ENCODE peak calls at places on chromosomes 13 and 19, in four cellular contexts. X is OCI-LY7, R is tibial artery, B is uterus. M is an unnamed sample.

GRCh38 chr19:50565984-50566903 is 2.0 kb downstream of the LRRC4B start:
- DNase-seq in R (no peak), X (no peak), B (no peak), M (peak)

GRCh38 chr13:27379694-27380596 is 44.5 kb upstream of the GTF3A start:
- DNase-seq in R (peak), X (peak), B (no peak), M (no peak)

GRCh38 chr13:35720690-35721554 is 244.4 kb upstream of the MAB21L1 start:
- DNase-seq in R (no peak), X (peak), B (peak), M (peak)

GRCh38 chr19:54391589-54392061 is 23.6 kb upstream of the TTYH1 start:
- DNase-seq in B (no peak), X (no peak), R (no peak), M (no peak)

GRCh38 chr13:112983428-112984196 is 14.6 kb downstream of the MCF2L start:
- DNase-seq in X (no peak), B (no peak), R (no peak), M (no peak)

GRCh38 chr19:4547303-4548237 is 7.7 kb upstream of the LRG1 start:
- DNase-seq in R (no peak), X (peak), B (no peak), M (no peak)

GRCh38 chr13:106517151-106517847 is 18.2 kb downstream of the EFNB2 start:
- DNase-seq in B (no peak), R (no peak), X (no peak), M (no peak)

GRCh38 chr19:4302238-4302630 is at the start of gene TMIGD2:
- DNase-seq in B (no peak), R (no peak), X (no peak), M (no peak)

GRCh38 chr19:10416380-10417257 is 3.7 kb upstream of the PDE4A start:
- DNase-seq in X (peak), R (peak), B (no peak), M (no peak)

GRCh38 chr19:4233282-4233853 is 4.0 kb downstream of the EBI3 start:
- DNase-seq in X (peak), R (no peak), B (no peak), M (no peak)

GRCh38 chr13:20497376-20497775 is 28.3 kb downstream of the CRYL1 start:
- DNase-seq in X (no peak), R (no peak), B (no peak), M (no peak)

GRCh38 chr19:55536366-55536765 is 567 bp downstream of the SBK2 start:
- DNase-seq in B (no peak), X (no peak), R (no peak), M (no peak)

GRCh38 chr19:45553464-45553863 is 31.1 kb downstream of the OPA3 start:
- DNase-seq in B (no peak), X (no peak), R (no peak), M (no peak)

GRCh38 chr13:84662503-84662902 is 780.2 kb upstream of the SLITRK1 start:
- DNase-seq in B (no peak), X (no peak), R (no peak), M (no peak)

GRCh38 chr13:51270606-51271005 is 48.4 kb downstream of the FAM124A start:
- DNase-seq in B (no peak), R (no peak), X (no peak), M (no peak)

GRCh38 chr13:75512253-75512652 is 25.4 kb downstream of the COMMD6 start:
- DNase-seq in X (no peak), B (no peak), R (no peak), M (no peak)

GRCh38 chr13:36685912-36686311 is 12.1 kb downstream of the SERTM1 start:
- DNase-seq in X (no peak), B (peak), R (no peak), M (no peak)

GRCh38 chr19:16293133-16294085 is 31.2 kb upstream of the KLF2 start:
- DNase-seq in X (no peak), B (peak), R (peak), M (no peak)

GRCh38 chr13:23715762-23716235 is 145.6 kb downstream of the TNFRSF19 start:
- DNase-seq in R (no peak), B (no peak), X (peak), M (no peak)

DNA sequence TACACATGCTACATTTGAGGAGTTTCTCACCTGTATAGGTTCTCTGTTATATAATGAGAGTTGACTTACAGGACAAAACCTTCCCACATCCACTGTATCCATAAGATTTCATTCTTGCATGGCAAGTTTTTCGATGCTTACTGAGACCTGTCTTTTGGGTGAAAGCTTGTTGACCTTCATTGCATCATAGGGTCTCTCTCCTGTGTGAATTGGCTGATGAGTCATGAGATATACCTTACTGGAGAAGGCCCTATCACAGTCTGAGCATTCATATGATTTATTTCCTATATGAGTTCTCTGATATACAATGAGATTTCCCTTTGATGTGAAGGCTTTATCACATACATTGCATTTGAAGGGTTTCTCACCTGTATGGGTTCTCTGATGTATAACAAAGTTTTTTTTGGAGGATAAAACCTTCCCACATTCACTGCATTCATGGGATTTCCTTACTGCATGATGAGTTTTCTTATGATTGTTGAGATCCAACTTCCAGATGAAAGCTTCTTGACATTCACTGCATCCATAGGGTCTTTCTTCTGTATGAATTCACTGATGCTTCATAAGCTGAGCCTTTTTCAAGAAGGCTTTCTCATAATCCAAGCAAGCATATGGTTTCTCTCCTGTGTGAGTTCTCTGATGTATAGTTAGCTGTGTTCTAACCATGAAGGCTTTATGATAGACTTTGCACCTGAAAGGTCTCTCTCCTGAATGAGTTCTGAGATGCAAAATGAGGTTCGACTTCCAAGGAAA is 25.7 kb downstream of the ZNF577 start:
- DNase-seq in R (no peak), B (no peak), X (no peak), M (no peak)
- H3K27ac ChIP-seq in R (no peak), B (no peak), X (no peak), M (no peak)

GRCh38 chr19:18290250-18291018 is 9.0 kb upstream of the JUND start:
- DNase-seq in X (no peak), R (peak), B (peak), M (no peak)

GRCh38 chr19:18286973-18287635 is 5.7 kb upstream of the JUND start:
- DNase-seq in B (no peak), R (no peak), X (no peak), M (no peak)

GRCh38 chr19:18291019-18291524 is 9.7 kb upstream of the JUND start:
- DNase-seq in X (no peak), R (peak), B (peak), M (no peak)

GRCh38 chr19:18289471-18290066 is 8.1 kb upstream of the JUND start:
- DNase-seq in X (no peak), R (no peak), B (no peak), M (no peak)

DNA sequence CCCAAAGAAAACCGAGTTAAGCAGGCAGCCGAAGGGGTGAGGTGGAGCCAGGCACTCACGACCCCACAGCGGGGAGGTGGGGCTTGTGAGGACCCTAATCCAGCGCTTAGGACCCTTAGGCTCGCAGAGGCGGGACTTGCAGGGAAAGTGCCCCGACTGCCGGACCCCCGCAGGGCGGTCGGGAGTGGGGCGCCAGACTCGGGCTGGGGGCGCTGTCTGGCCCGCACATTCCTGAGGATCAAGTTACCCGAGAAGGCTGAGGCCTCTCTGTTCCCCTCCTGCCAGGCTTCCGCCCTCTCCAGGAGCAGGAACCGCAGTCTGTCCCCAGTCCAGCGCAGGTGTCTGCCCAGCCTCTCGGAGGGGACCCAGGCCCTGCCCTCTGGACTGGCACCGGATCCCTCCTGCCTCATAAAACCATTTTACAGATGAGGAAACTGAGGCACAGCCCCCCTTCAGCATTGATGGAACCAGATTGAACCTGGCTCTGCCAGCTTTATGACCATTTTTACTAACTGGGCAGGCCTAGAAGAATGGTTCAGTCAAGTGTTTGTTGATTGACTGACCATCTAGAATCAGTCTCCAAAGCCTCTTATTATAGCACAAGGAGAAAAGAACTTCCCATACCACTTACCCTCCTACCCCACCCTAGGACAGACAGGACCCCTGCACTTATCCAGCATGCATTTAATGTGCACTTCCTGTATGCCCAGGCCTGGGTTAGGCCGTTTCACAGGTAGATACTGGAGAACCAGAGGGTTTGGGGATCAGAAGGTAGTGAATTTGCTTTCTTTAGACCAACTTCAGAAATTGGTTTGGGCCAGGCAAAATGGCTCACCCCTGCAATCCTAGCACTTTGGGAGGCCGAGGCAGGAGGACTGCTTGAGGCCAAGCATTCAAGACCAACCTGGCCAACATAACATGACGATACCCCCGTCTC is 6.7 kb upstream of the JUND start:
- DNase-seq in X (no peak), B (no peak), R (no peak), M (no peak)
- H3K27ac ChIP-seq in X (no peak), B (peak), R (peak), M (no peak)

GRCh38 chr13:70905035-70905434 is 796.8 kb upstream of the KLHL1 start:
- DNase-seq in R (no peak), X (no peak), B (no peak), M (no peak)
- H3K27ac ChIP-seq in R (no peak), X (no peak), B (no peak), M (no peak)

DNA sequence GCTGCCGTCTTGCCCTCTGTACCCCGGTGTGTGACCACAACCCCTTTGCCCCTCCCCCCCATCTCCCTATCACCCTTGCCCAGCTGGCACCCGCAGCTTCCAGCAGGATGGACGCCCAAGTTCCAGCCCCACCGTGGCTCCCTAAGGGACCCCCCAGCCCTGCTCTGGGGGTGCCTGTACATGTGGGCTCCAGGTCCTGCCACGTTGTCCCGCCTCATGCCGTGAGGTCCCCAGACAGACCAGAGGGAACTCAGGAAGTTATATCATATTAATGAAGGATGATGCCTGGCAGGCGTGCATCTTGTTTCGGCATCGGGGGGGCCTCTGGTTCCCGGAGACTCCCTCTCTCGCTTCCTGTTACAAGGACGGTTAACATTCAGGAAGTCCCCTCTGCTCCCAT is 1.6 kb upstream of the PTGIR start:
- DNase-seq in B (no peak), X (no peak), R (no peak), M (no peak)
- H3K27ac ChIP-seq in B (peak), X (no peak), R (peak), M (no peak)

GRCh38 chr19:14002571-14003278 is 3.4 kb downstream of the RFX1 start:
- DNase-seq in X (peak), R (no peak), B (no peak), M (no peak)
- H3K27ac ChIP-seq in X (peak), R (peak), B (peak), M (peak)

DNA sequence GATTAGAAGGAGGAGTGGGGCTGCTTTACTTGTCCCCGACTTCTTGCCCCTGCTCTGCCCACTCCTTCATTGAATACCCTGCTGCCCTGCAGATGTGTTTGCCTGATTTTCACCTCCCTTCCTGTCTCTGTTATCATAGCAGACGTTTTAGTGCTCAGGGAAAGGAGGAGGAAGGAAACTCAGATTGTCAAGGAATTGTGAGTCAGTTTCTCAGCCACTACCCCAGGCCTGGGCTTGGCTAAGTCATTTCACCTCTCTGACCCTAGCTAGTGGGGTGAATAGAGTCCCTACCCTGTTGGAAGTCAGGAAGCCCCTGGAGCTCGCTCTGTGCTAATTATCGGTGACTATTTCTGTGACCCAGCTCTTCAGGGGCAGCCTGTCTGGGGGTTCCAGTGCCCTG is 3.9 kb downstream of the BCKDHA start:
- DNase-seq in B (no peak), R (no peak), X (no peak), M (no peak)
- H3K27ac ChIP-seq in B (no peak), R (no peak), X (no peak), M (no peak)

GRCh38 chr13:74129500-74130144 is 4.6 kb downstream of the KLF12 start:
- DNase-seq in B (no peak), X (peak), R (no peak), M (no peak)
- H3K27ac ChIP-seq in B (no peak), X (peak), R (peak), M (no peak)